ENCODE peak calls at places on chromosomes 16 and 17, in five cellular contexts. One of them, this sample, is unnamed.

GRCh38 chr17:28227278-28228108 is 91.5 kb upstream of the TMEM97 start:
- DNase-seq in mucosa of descending colon: peak; percentile 82
- DNase-seq in fibroblast of the conjunctiva: no peak
- DNase-seq in AG08396: peak; percentile 54
- DNase-seq in cardiac muscle cell: peak; percentile 44
- DNase-seq in this sample: no peak

GRCh38 chr17:17476865-17477467 is at the start of gene MED9:
- DNase-seq in AG08396: peak; percentile 99
- DNase-seq in fibroblast of the conjunctiva: peak; percentile 75
- DNase-seq in mucosa of descending colon: peak; percentile 96
- DNase-seq in cardiac muscle cell: peak; percentile 94
- DNase-seq in this sample: no peak

GRCh38 chr16:80174416-80174815 is 366.4 kb upstream of the DYNLRB2 start:
- DNase-seq in fibroblast of the conjunctiva: peak; percentile 50
- DNase-seq in cardiac muscle cell: peak; percentile 72
- DNase-seq in AG08396: peak; percentile 63
- DNase-seq in mucosa of descending colon: no peak
- DNase-seq in this sample: peak; percentile 52

GRCh38 chr17:14307560-14308024 is 6.7 kb downstream of the HS3ST3B1 start:
- DNase-seq in AG08396: peak; percentile 77
- DNase-seq in fibroblast of the conjunctiva: peak; percentile 66
- DNase-seq in cardiac muscle cell: peak; percentile 60
- DNase-seq in mucosa of descending colon: no peak
- DNase-seq in this sample: no peak

GRCh38 chr16:81401035-81401950 is 43.3 kb upstream of the CMIP start:
- DNase-seq in mucosa of descending colon: peak; percentile 46
- DNase-seq in fibroblast of the conjunctiva: peak; percentile 10
- DNase-seq in AG08396: peak; percentile 57
- DNase-seq in cardiac muscle cell: peak; percentile 70
- DNase-seq in this sample: no peak

GRCh38 chr17:45368661-45369060 is 51.8 kb upstream of the MAP3K14 start:
- DNase-seq in fibroblast of the conjunctiva: no peak
- DNase-seq in mucosa of descending colon: no peak
- DNase-seq in AG08396: no peak
- DNase-seq in cardiac muscle cell: peak; percentile 78
- DNase-seq in this sample: peak; percentile 30

GRCh38 chr16:86662195-86662594 is 83.8 kb downstream of the FOXL1 start:
- DNase-seq in cardiac muscle cell: no peak
- DNase-seq in mucosa of descending colon: no peak
- DNase-seq in AG08396: no peak
- DNase-seq in fibroblast of the conjunctiva: no peak
- DNase-seq in this sample: no peak

GRCh38 chr16:88088161-88088581 is 136.9 kb downstream of the BANP start:
- DNase-seq in fibroblast of the conjunctiva: no peak
- DNase-seq in AG08396: no peak
- DNase-seq in mucosa of descending colon: no peak
- DNase-seq in cardiac muscle cell: no peak
- DNase-seq in this sample: no peak

GRCh38 chr17:43856141-43856540 is 9.2 kb downstream of the CD300LG start:
- DNase-seq in cardiac muscle cell: no peak
- DNase-seq in AG08396: no peak
- DNase-seq in fibroblast of the conjunctiva: no peak
- DNase-seq in mucosa of descending colon: no peak
- DNase-seq in this sample: no peak

GRCh38 chr16:86528061-86528929 is 18.0 kb downstream of the FOXF1 start:
- DNase-seq in cardiac muscle cell: no peak
- DNase-seq in mucosa of descending colon: no peak
- DNase-seq in AG08396: no peak
- DNase-seq in fibroblast of the conjunctiva: no peak
- DNase-seq in this sample: no peak

GRCh38 chr17:79495665-79496064 is 115.2 kb downstream of the RBFOX3 start:
- DNase-seq in cardiac muscle cell: no peak
- DNase-seq in mucosa of descending colon: no peak
- DNase-seq in fibroblast of the conjunctiva: no peak
- DNase-seq in AG08396: no peak
- DNase-seq in this sample: no peak

GRCh38 chr16:2043980-2044451 is 3.6 kb downstream of the NTHL1 start:
- DNase-seq in fibroblast of the conjunctiva: no peak
- DNase-seq in cardiac muscle cell: no peak
- DNase-seq in AG08396: no peak
- DNase-seq in mucosa of descending colon: peak; percentile 79
- DNase-seq in this sample: no peak

GRCh38 chr17:33674685-33675084 is 381.6 kb upstream of the ASIC2 start:
- DNase-seq in fibroblast of the conjunctiva: peak; percentile 22
- DNase-seq in cardiac muscle cell: peak; percentile 63
- DNase-seq in AG08396: peak; percentile 73
- DNase-seq in mucosa of descending colon: peak; percentile 60
- DNase-seq in this sample: peak; percentile 6

GRCh38 chr16:57284952-57285263 is 436 bp upstream of the PLLP start:
- DNase-seq in cardiac muscle cell: no peak
- DNase-seq in fibroblast of the conjunctiva: no peak
- DNase-seq in mucosa of descending colon: no peak
- DNase-seq in AG08396: no peak
- DNase-seq in this sample: no peak

GRCh38 chr16:66159987-66160386 is 206.5 kb upstream of the CDH5 start:
- DNase-seq in cardiac muscle cell: no peak
- DNase-seq in mucosa of descending colon: no peak
- DNase-seq in AG08396: no peak
- DNase-seq in fibroblast of the conjunctiva: no peak
- DNase-seq in this sample: no peak

GRCh38 chr17:29757788-29758187 is 135.1 kb upstream of the CORO6 start:
- DNase-seq in cardiac muscle cell: no peak
- DNase-seq in mucosa of descending colon: no peak
- DNase-seq in AG08396: no peak
- DNase-seq in fibroblast of the conjunctiva: no peak
- DNase-seq in this sample: no peak

GRCh38 chr16:50474138-50474537 is 74.1 kb upstream of the NKD1 start:
- DNase-seq in mucosa of descending colon: no peak
- DNase-seq in cardiac muscle cell: no peak
- DNase-seq in AG08396: no peak
- DNase-seq in fibroblast of the conjunctiva: no peak
- DNase-seq in this sample: no peak

GRCh38 chr16:84795338-84796053 is 24.3 kb upstream of the CRISPLD2 start:
- DNase-seq in AG08396: peak; percentile 89
- DNase-seq in cardiac muscle cell: peak; percentile 97
- DNase-seq in fibroblast of the conjunctiva: peak; percentile 76
- DNase-seq in mucosa of descending colon: peak; percentile 51
- DNase-seq in this sample: peak; percentile 98